ENCODE peak calls at places on chromosomes 11 and 22, in seven cellular contexts. R is nucleus accumbens; K is EL; A is HS-5; U is activated CD8-positive, alpha-beta T cell treated with anti-CD3 and anti-CD28 coated beads for 36 hours; I is HEK293T; Q is bronchial epithelial cell. L is an unnamed sample.

GRCh38 chr11:110130642-110131238 is 37.5 kb downstream of the ZC3H12C start:
- DNase-seq in R (peak; percentile 31), I (peak; percentile 50), Q (no peak), U (no peak), A (no peak), K (no peak), L (no peak)

GRCh38 chr11:128607819-128608218 is 20.5 kb upstream of the ETS1 start:
- DNase-seq in I (no peak), K (no peak), A (no peak), Q (no peak), U (no peak), R (no peak), L (no peak)

GRCh38 chr11:123483058-123483457 is 53.0 kb downstream of the GRAMD1B start:
- DNase-seq in U (peak; percentile 26), I (no peak), Q (peak; percentile 95), R (no peak), K (peak; percentile 17), A (no peak), L (no peak)

GRCh38 chr11:20676658-20677057 is 7.3 kb downstream of the NELL1 start:
- DNase-seq in U (no peak), I (no peak), R (no peak), K (no peak), Q (no peak), A (no peak), L (no peak)

GRCh38 chr11:19394525-19395016 is 153.8 kb upstream of the E2F8 start:
- DNase-seq in I (no peak), K (no peak), U (peak; percentile 35), R (no peak), Q (no peak), A (no peak), L (no peak)

GRCh38 chr22:42430486-42431125 is 1.6 kb downstream of the NFAM1 start:
- DNase-seq in R (no peak), K (no peak), U (no peak), Q (no peak), A (no peak), I (no peak), L (no peak)

GRCh38 chr11:16831281-16832192 is 93.1 kb downstream of the C11orf58 start:
- DNase-seq in R (no peak), U (no peak), I (no peak), A (no peak), K (peak; percentile 10), Q (no peak), L (no peak)

GRCh38 chr11:114496915-114497314 is 57.6 kb downstream of the REXO2 start:
- DNase-seq in U (no peak), I (no peak), A (no peak), Q (no peak), R (no peak), K (no peak), L (no peak)

GRCh38 chr22:25389541-25389919 is 170.1 kb downstream of the CRYBB2 start:
- DNase-seq in R (no peak), A (no peak), U (no peak), Q (no peak), K (no peak), I (no peak), L (no peak)

GRCh38 chr11:107969219-107969618 is 39.5 kb upstream of the CUL5 start:
- DNase-seq in U (no peak), K (no peak), Q (no peak), R (no peak), I (peak; percentile 16), A (no peak), L (no peak)

GRCh38 chr11:103907548-103908455 is 128.6 kb upstream of the DDI1 start:
- DNase-seq in K (peak; percentile 18), U (no peak), Q (peak; percentile 37), A (peak; percentile 18), I (no peak), R (no peak), L (no peak)

GRCh38 chr22:44097263-44098020 is 73.3 kb downstream of the PARVB start:
- DNase-seq in Q (no peak), R (no peak), I (no peak), K (no peak), A (no peak), U (no peak), L (no peak)

GRCh38 chr22:41848468-41848867 is 15.6 kb downstream of the SREBF2 start:
- DNase-seq in Q (no peak), R (no peak), K (no peak), A (no peak), I (no peak), U (no peak), L (peak; percentile 32)

GRCh38 chr22:23713696-23714595 is 23.1 kb downstream of the RGL4 start:
- DNase-seq in Q (no peak), R (no peak), A (no peak), K (no peak), U (peak; percentile 59), I (no peak), L (no peak)

GRCh38 chr11:119742263-119742861 is 13.4 kb upstream of the NECTIN1 start:
- DNase-seq in U (peak; percentile 62), I (no peak), A (no peak), K (no peak), R (peak; percentile 30), Q (no peak), L (no peak)

GRCh38 chr22:35195821-35196220 is 61.5 kb upstream of the HMGXB4 start:
- DNase-seq in A (no peak), U (no peak), K (no peak), I (no peak), Q (no peak), R (no peak), L (no peak)

GRCh38 chr11:34168642-34169051 is 63.2 kb downstream of the NAT10 start:
- DNase-seq in A (no peak), I (no peak), K (no peak), U (no peak), Q (no peak), R (no peak), L (no peak)

GRCh38 chr11:134544095-134544815 is 132.2 kb upstream of the B3GAT1 start:
- DNase-seq in U (no peak), A (no peak), Q (no peak), R (no peak), I (no peak), K (no peak), L (no peak)

GRCh38 chr11:72127923-72128322 is 7.6 kb upstream of the FOLR3 start:
- DNase-seq in K (no peak), Q (no peak), R (no peak), U (no peak), A (no peak), I (no peak), L (no peak)

GRCh38 chr11:81870066-81870412 is 863.6 kb downstream of the FAM181B start:
- DNase-seq in R (no peak), K (no peak), I (no peak), Q (no peak), U (no peak), A (no peak), L (no peak)

GRCh38 chr11:116927163-116927772 is 89.8 kb upstream of the APOA1 start:
- DNase-seq in R (no peak), I (peak; percentile 31), A (no peak), U (peak; percentile 79), Q (no peak), K (no peak), L (peak; percentile 62)

GRCh38 chr22:35888181-35888870 is 140.3 kb downstream of the RBFOX2 start:
- DNase-seq in Q (no peak), U (no peak), K (no peak), A (no peak), I (no peak), R (no peak), L (no peak)

GRCh38 chr11:114169321-114169749 is 109.8 kb downstream of the ZBTB16 start:
- DNase-seq in I (no peak), U (no peak), K (peak; percentile 38), R (no peak), Q (no peak), A (no peak), L (no peak)

GRCh38 chr11:19091366-19091765 is 25.6 kb upstream of the ZDHHC13 start:
- DNase-seq in A (no peak), U (no peak), Q (peak; percentile 76), R (no peak), K (no peak), I (no peak), L (no peak)

GRCh38 chr11:125263268-125263790 is 98.8 kb downstream of the PKNOX2 start:
- DNase-seq in A (peak; percentile 88), U (no peak), R (peak; percentile 64), K (peak; percentile 95), I (peak; percentile 30), Q (no peak), L (no peak)